ENCODE peak calls at places on chromosome 1, in eight cellular contexts. One of them, this sample, is unnamed. For H3K4me1, the result is how much of the 10 kb centered on the place peaks cover.

GRCh38 chr1:40383095-40383487 is 9.6 kb downstream of the SMAP2 start:
- DNase-seq in esophagus squamous epithelium: no peak
- DNase-seq in HCT116: no peak
- DNase-seq in heart left ventricle: no peak
- DNase-seq in gastrocnemius medialis: no peak
- DNase-seq in sigmoid colon: no peak
- DNase-seq in transverse colon: no peak
- DNase-seq in breast epithelium: no peak
- DNase-seq in this sample: no peak

GRCh38 chr1:110927484-110928075 is 36.1 kb downstream of the LRIF1 start:
- DNase-seq in transverse colon: no peak
- DNase-seq in sigmoid colon: no peak
- DNase-seq in esophagus squamous epithelium: no peak
- DNase-seq in heart left ventricle: no peak
- DNase-seq in HCT116: peak
- DNase-seq in gastrocnemius medialis: no peak
- DNase-seq in breast epithelium: no peak
- DNase-seq in this sample: no peak

GRCh38 chr1:224707849-224708725 is 92.0 kb downstream of the CNIH3 start:
- DNase-seq in transverse colon: no peak
- DNase-seq in esophagus squamous epithelium: no peak
- DNase-seq in gastrocnemius medialis: no peak
- DNase-seq in HCT116: no peak
- DNase-seq in breast epithelium: no peak
- DNase-seq in heart left ventricle: no peak
- DNase-seq in sigmoid colon: no peak
- DNase-seq in this sample: no peak

GRCh38 chr1:927741-928140 is 4.0 kb downstream of the SAMD11 start:
- DNase-seq in transverse colon: no peak
- DNase-seq in breast epithelium: no peak
- DNase-seq in gastrocnemius medialis: no peak
- DNase-seq in sigmoid colon: no peak
- DNase-seq in esophagus squamous epithelium: no peak
- DNase-seq in heart left ventricle: no peak
- DNase-seq in HCT116: no peak
- DNase-seq in this sample: no peak

GRCh38 chr1:24417681-24418080 is 2.1 kb downstream of the NIPAL3 start:
- DNase-seq in heart left ventricle: no peak
- DNase-seq in esophagus squamous epithelium: no peak
- DNase-seq in HCT116: no peak
- DNase-seq in gastrocnemius medialis: no peak
- DNase-seq in transverse colon: no peak
- DNase-seq in breast epithelium: no peak
- DNase-seq in sigmoid colon: no peak
- DNase-seq in this sample: no peak

GRCh38 chr1:62110198-62110817 is 84.3 kb upstream of the L1TD1 start:
- DNase-seq in heart left ventricle: no peak
- DNase-seq in HCT116: no peak
- DNase-seq in gastrocnemius medialis: no peak
- DNase-seq in esophagus squamous epithelium: no peak
- DNase-seq in sigmoid colon: no peak
- DNase-seq in transverse colon: no peak
- DNase-seq in breast epithelium: no peak
- DNase-seq in this sample: no peak

GRCh38 chr1:82152356-82153281 is 351.9 kb downstream of the ADGRL2 start:
- DNase-seq in esophagus squamous epithelium: no peak
- DNase-seq in breast epithelium: no peak
- DNase-seq in heart left ventricle: no peak
- DNase-seq in transverse colon: no peak
- DNase-seq in sigmoid colon: no peak
- DNase-seq in HCT116: no peak
- DNase-seq in gastrocnemius medialis: no peak
- DNase-seq in this sample: no peak

GRCh38 chr1:189962171-189962570 is 515.5 kb downstream of the BRINP3 start:
- DNase-seq in esophagus squamous epithelium: no peak
- DNase-seq in sigmoid colon: no peak
- DNase-seq in breast epithelium: no peak
- DNase-seq in heart left ventricle: no peak
- DNase-seq in transverse colon: no peak
- DNase-seq in HCT116: no peak
- DNase-seq in gastrocnemius medialis: no peak
- DNase-seq in this sample: no peak

GRCh38 chr1:23728997-23729390 is 14.3 kb upstream of the ELOA start:
- DNase-seq in HCT116: no peak
- DNase-seq in gastrocnemius medialis: no peak
- DNase-seq in transverse colon: no peak
- DNase-seq in sigmoid colon: no peak
- DNase-seq in breast epithelium: no peak
- DNase-seq in esophagus squamous epithelium: no peak
- DNase-seq in heart left ventricle: no peak
- DNase-seq in this sample: no peak

GRCh38 chr1:182817802-182818201 is 21.3 kb upstream of the DHX9 start:
- DNase-seq in gastrocnemius medialis: no peak
- DNase-seq in heart left ventricle: no peak
- DNase-seq in sigmoid colon: no peak
- DNase-seq in transverse colon: no peak
- DNase-seq in breast epithelium: no peak
- DNase-seq in HCT116: no peak
- DNase-seq in esophagus squamous epithelium: no peak
- DNase-seq in this sample: no peak

GRCh38 chr1:51168946-51169345 is 66.9 kb downstream of the C1orf185 start:
- DNase-seq in esophagus squamous epithelium: no peak
- DNase-seq in transverse colon: no peak
- DNase-seq in heart left ventricle: no peak
- DNase-seq in gastrocnemius medialis: no peak
- DNase-seq in sigmoid colon: no peak
- DNase-seq in HCT116: no peak
- DNase-seq in breast epithelium: no peak
- DNase-seq in this sample: no peak

GRCh38 chr1:181423301-181423918 is 59.9 kb upstream of the CACNA1E start:
- DNase-seq in transverse colon: peak
- DNase-seq in breast epithelium: no peak
- DNase-seq in heart left ventricle: peak
- DNase-seq in HCT116: peak
- DNase-seq in esophagus squamous epithelium: no peak
- DNase-seq in sigmoid colon: no peak
- DNase-seq in gastrocnemius medialis: no peak
- DNase-seq in this sample: no peak

GRCh38 chr1:219445864-219446263 is 167.0 kb downstream of the ZC3H11B start:
- DNase-seq in HCT116: no peak
- DNase-seq in gastrocnemius medialis: no peak
- DNase-seq in heart left ventricle: no peak
- DNase-seq in transverse colon: no peak
- DNase-seq in esophagus squamous epithelium: no peak
- DNase-seq in breast epithelium: no peak
- DNase-seq in sigmoid colon: no peak
- DNase-seq in this sample: no peak

GRCh38 chr1:36099681-36100341 is 11.1 kb downstream of the ADPRS start:
- DNase-seq in sigmoid colon: peak
- DNase-seq in transverse colon: peak
- DNase-seq in gastrocnemius medialis: peak
- DNase-seq in breast epithelium: peak
- DNase-seq in heart left ventricle: peak
- DNase-seq in HCT116: peak
- DNase-seq in esophagus squamous epithelium: no peak
- DNase-seq in this sample: peak

DNA sequence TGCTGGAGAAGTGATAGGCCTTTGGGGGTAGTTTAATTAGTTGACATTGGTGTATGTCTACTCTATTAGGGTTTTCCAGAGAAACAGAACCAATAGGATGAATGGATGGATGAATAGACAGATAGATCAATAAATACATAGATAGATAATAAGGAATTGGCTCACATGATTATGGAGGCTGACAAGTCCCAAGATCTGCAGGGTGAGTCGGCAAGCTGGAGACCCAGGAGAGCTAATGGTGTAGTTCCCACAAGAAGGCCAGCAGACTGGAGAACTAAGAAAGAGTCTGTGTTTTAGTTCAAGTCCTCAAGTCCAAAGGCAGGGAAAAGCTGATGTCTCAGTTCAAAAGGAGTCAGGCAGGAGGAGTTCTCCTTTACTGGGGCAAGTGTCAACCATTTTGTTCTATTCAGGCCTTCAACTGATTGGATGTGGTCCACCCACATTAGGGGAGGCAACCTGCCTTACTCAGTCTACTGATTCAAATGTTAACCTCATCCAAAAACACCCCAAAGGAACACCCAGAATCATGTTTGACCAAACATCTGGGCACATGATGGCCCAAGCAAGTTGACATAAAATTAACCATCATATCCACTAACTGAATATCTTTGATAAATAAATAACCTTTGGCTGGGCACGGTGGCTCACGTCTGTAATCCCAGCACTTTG is 4.5 kb upstream of the SDE2 start:
- DNase-seq in esophagus squamous epithelium: no peak
- DNase-seq in heart left ventricle: no peak
- DNase-seq in sigmoid colon: no peak
- DNase-seq in breast epithelium: no peak
- DNase-seq in gastrocnemius medialis: no peak
- DNase-seq in transverse colon: no peak
- DNase-seq in HCT116: no peak
- DNase-seq in this sample: no peak
- H3K4me1 ChIP-seq in esophagus squamous epithelium: under half
- H3K4me1 ChIP-seq in heart left ventricle: under half
- H3K4me1 ChIP-seq in sigmoid colon: under half
- H3K4me1 ChIP-seq in breast epithelium: under half
- H3K4me1 ChIP-seq in gastrocnemius medialis: under half
- H3K4me1 ChIP-seq in transverse colon: under half
- H3K4me1 ChIP-seq in HCT116: under half
- H3K4me1 ChIP-seq in this sample: under half

GRCh38 chr1:75134656-75134938 is 409 bp downstream of the LHX8 start:
- DNase-seq in gastrocnemius medialis: no peak
- DNase-seq in HCT116: no peak
- DNase-seq in esophagus squamous epithelium: no peak
- DNase-seq in breast epithelium: no peak
- DNase-seq in sigmoid colon: no peak
- DNase-seq in heart left ventricle: no peak
- DNase-seq in transverse colon: no peak
- DNase-seq in this sample: no peak

GRCh38 chr1:75136921-75137641 is 2.9 kb downstream of the LHX8 start:
- DNase-seq in gastrocnemius medialis: no peak
- DNase-seq in heart left ventricle: no peak
- DNase-seq in esophagus squamous epithelium: no peak
- DNase-seq in breast epithelium: no peak
- DNase-seq in HCT116: no peak
- DNase-seq in transverse colon: no peak
- DNase-seq in sigmoid colon: peak
- DNase-seq in this sample: no peak

GRCh38 chr1:75134939-75135828 is 996 bp downstream of the LHX8 start:
- DNase-seq in breast epithelium: no peak
- DNase-seq in transverse colon: no peak
- DNase-seq in esophagus squamous epithelium: no peak
- DNase-seq in heart left ventricle: no peak
- DNase-seq in HCT116: no peak
- DNase-seq in sigmoid colon: peak
- DNase-seq in gastrocnemius medialis: no peak
- DNase-seq in this sample: no peak

GRCh38 chr1:75135829-75136142 is 1.6 kb downstream of the LHX8 start:
- DNase-seq in HCT116: no peak
- DNase-seq in breast epithelium: no peak
- DNase-seq in transverse colon: no peak
- DNase-seq in sigmoid colon: no peak
- DNase-seq in gastrocnemius medialis: no peak
- DNase-seq in heart left ventricle: no peak
- DNase-seq in esophagus squamous epithelium: no peak
- DNase-seq in this sample: no peak

GRCh38 chr1:75136158-75136815 is 2.1 kb downstream of the LHX8 start:
- DNase-seq in sigmoid colon: peak
- DNase-seq in breast epithelium: no peak
- DNase-seq in transverse colon: no peak
- DNase-seq in heart left ventricle: no peak
- DNase-seq in esophagus squamous epithelium: no peak
- DNase-seq in HCT116: no peak
- DNase-seq in gastrocnemius medialis: no peak
- DNase-seq in this sample: no peak
- H3K4me3 ChIP-seq in sigmoid colon: peak
- H3K4me3 ChIP-seq in breast epithelium: no peak
- H3K4me3 ChIP-seq in transverse colon: no peak
- H3K4me3 ChIP-seq in heart left ventricle: peak
- H3K4me3 ChIP-seq in esophagus squamous epithelium: peak
- H3K4me3 ChIP-seq in HCT116: no peak
- H3K4me3 ChIP-seq in gastrocnemius medialis: peak
- H3K4me3 ChIP-seq in this sample: peak

GRCh38 chr1:246527402-246528088 is 20.5 kb upstream of the SMYD3 start:
- DNase-seq in sigmoid colon: no peak
- DNase-seq in gastrocnemius medialis: no peak
- DNase-seq in heart left ventricle: no peak
- DNase-seq in esophagus squamous epithelium: no peak
- DNase-seq in transverse colon: no peak
- DNase-seq in breast epithelium: no peak
- DNase-seq in HCT116: no peak
- DNase-seq in this sample: no peak
- TF ChIP-seq POLR2A in sigmoid colon: no peak
- TF ChIP-seq POLR2A in gastrocnemius medialis: no peak
- TF ChIP-seq POLR2A in heart left ventricle: no peak
- TF ChIP-seq POLR2A in esophagus squamous epithelium: no peak
- TF ChIP-seq POLR2A in transverse colon: no peak
- TF ChIP-seq POLR2A in breast epithelium: no peak
- TF ChIP-seq POLR2A in HCT116: no peak
- TF ChIP-seq POLR2A in this sample: no peak

GRCh38 chr1:227490478-227490877 is 72.9 kb upstream of the ZNF678 start:
- DNase-seq in transverse colon: no peak
- DNase-seq in esophagus squamous epithelium: no peak
- DNase-seq in breast epithelium: no peak
- DNase-seq in heart left ventricle: no peak
- DNase-seq in sigmoid colon: no peak
- DNase-seq in HCT116: no peak
- DNase-seq in gastrocnemius medialis: no peak
- DNase-seq in this sample: no peak

GRCh38 chr1:227487606-227488005 is 75.8 kb upstream of the ZNF678 start:
- DNase-seq in heart left ventricle: no peak
- DNase-seq in HCT116: no peak
- DNase-seq in gastrocnemius medialis: no peak
- DNase-seq in sigmoid colon: no peak
- DNase-seq in transverse colon: no peak
- DNase-seq in breast epithelium: no peak
- DNase-seq in esophagus squamous epithelium: no peak
- DNase-seq in this sample: no peak

GRCh38 chr1:227489572-227489971 is 73.8 kb upstream of the ZNF678 start:
- DNase-seq in transverse colon: no peak
- DNase-seq in heart left ventricle: no peak
- DNase-seq in breast epithelium: no peak
- DNase-seq in gastrocnemius medialis: no peak
- DNase-seq in sigmoid colon: no peak
- DNase-seq in HCT116: no peak
- DNase-seq in esophagus squamous epithelium: no peak
- DNase-seq in this sample: no peak

GRCh38 chr1:227486559-227486958 is 76.8 kb upstream of the ZNF678 start:
- DNase-seq in HCT116: no peak
- DNase-seq in sigmoid colon: no peak
- DNase-seq in gastrocnemius medialis: no peak
- DNase-seq in heart left ventricle: no peak
- DNase-seq in transverse colon: no peak
- DNase-seq in esophagus squamous epithelium: no peak
- DNase-seq in breast epithelium: no peak
- DNase-seq in this sample: no peak

DNA sequence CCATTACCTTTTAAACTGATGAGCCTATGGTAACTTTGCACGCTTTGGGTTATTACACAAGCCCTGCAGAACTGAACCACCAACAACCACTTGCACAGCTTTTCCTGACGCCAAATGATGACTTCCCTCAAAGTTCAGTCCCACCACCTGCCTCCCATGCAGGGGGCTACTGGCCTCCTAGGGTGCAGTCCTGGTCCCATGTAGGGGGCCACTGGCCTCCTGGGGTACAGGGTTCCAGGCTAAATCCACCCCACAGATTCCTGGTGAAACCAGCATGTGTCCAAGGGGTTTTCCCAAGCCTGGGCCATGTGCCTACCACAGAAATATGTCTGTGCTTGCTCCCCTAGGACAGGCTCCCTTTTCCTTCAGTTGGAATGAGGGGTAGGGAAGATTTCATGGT is 73.4 kb upstream of the ZNF678 start:
- DNase-seq in heart left ventricle: no peak
- DNase-seq in HCT116: no peak
- DNase-seq in esophagus squamous epithelium: no peak
- DNase-seq in transverse colon: no peak
- DNase-seq in sigmoid colon: no peak
- DNase-seq in gastrocnemius medialis: no peak
- DNase-seq in breast epithelium: no peak
- DNase-seq in this sample: no peak
- H3K4me1 ChIP-seq in heart left ventricle: under half
- H3K4me1 ChIP-seq in HCT116: under half
- H3K4me1 ChIP-seq in esophagus squamous epithelium: under half
- H3K4me1 ChIP-seq in transverse colon: under half
- H3K4me1 ChIP-seq in sigmoid colon: under half
- H3K4me1 ChIP-seq in gastrocnemius medialis: under half
- H3K4me1 ChIP-seq in breast epithelium: under half
- H3K4me1 ChIP-seq in this sample: under half

This sample was measured in suprapubic skin.